ENCODE peak calls at places on chromosomes 16 and 17, in seven cellular contexts. K is A549, T is tibial nerve, Q is sigmoid colon, S is transverse colon, N is IMR-90, U is ovary. H is an unnamed sample.

GRCh38 chr17:52027620-52028019 is 130.9 kb downstream of the CA10 start:
- DNase-seq in S (no peak), Q (no peak), N (no peak), K (no peak), U (no peak), T (no peak), H (peak)

GRCh38 chr17:75764711-75765421 is at the start of gene GALK1:
- DNase-seq in U (peak), K (peak), S (peak), N (peak), Q (peak), T (peak), H (peak)

GRCh38 chr16:48613061-48613957 is 3.3 kb upstream of the N4BP1 start:
- DNase-seq in S (peak), K (no peak), Q (no peak), T (no peak), N (peak), U (no peak), H (no peak)

GRCh38 chr17:35766903-35767510 is 6.3 kb downstream of the C17orf50 start:
- DNase-seq in S (no peak), T (peak), U (no peak), N (peak), K (peak), Q (no peak), H (peak)

GRCh38 chr17:50181601-50182345 is 16.0 kb downstream of the SGCA start:
- DNase-seq in T (no peak), Q (no peak), S (no peak), N (peak), K (no peak), U (no peak), H (no peak)

GRCh38 chr17:55453836-55454557 is 32.4 kb upstream of the MMD start:
- DNase-seq in N (no peak), S (no peak), U (no peak), K (no peak), Q (no peak), T (no peak), H (no peak)

GRCh38 chr17:41769346-41769862 is 17.1 kb downstream of the JUP start:
- DNase-seq in K (no peak), S (no peak), U (no peak), N (no peak), T (no peak), Q (no peak), H (no peak)

GRCh38 chr16:31513126-31513525 is 4.9 kb upstream of the RUSF1 start:
- DNase-seq in N (peak), T (no peak), U (no peak), K (no peak), Q (no peak), S (no peak), H (no peak)

GRCh38 chr17:4518901-4519300 is 20.2 kb downstream of the SPNS2 start:
- DNase-seq in K (no peak), U (no peak), T (no peak), S (no peak), N (no peak), Q (peak), H (no peak)

GRCh38 chr17:1197379-1197778 is 17.6 kb upstream of the ABR start:
- DNase-seq in K (no peak), S (no peak), T (peak), Q (peak), N (peak), U (no peak), H (no peak)

GRCh38 chr17:38673714-38674012 is 1.1 kb downstream of the EPOP start:
- DNase-seq in S (no peak), Q (no peak), N (no peak), T (no peak), K (peak), U (no peak), H (no peak)

GRCh38 chr17:72004011-72004427 is 116.8 kb upstream of the SOX9 start:
- DNase-seq in S (no peak), K (no peak), U (no peak), T (no peak), N (no peak), Q (no peak), H (no peak)

GRCh38 chr16:86517652-86518258 is 7.4 kb downstream of the FOXF1 start:
- DNase-seq in U (no peak), S (peak), T (peak), K (peak), N (peak), Q (peak), H (peak)

GRCh38 chr17:15255713-15256454 is 9.2 kb downstream of the PMP22 start:
- DNase-seq in N (peak), T (no peak), S (no peak), Q (no peak), U (no peak), K (no peak), H (no peak)

GRCh38 chr17:37797206-37797605 is 52.3 kb upstream of the HNF1B start:
- DNase-seq in N (peak), S (no peak), U (no peak), Q (no peak), T (no peak), K (no peak), H (no peak)

GRCh38 chr16:14300631-14301149 is 229.6 kb downstream of the MRTFB start:
- DNase-seq in U (peak), Q (peak), T (peak), S (peak), N (peak), K (peak), H (peak)

GRCh38 chr16:81740163-81740562 is 38.9 kb upstream of the PLCG2 start:
- DNase-seq in T (no peak), Q (no peak), S (peak), K (no peak), U (no peak), N (no peak), H (no peak)

GRCh38 chr16:75042423-75043174 is 43.8 kb downstream of the ZNRF1 start:
- DNase-seq in N (no peak), K (no peak), S (no peak), T (no peak), Q (no peak), U (no peak), H (no peak)

GRCh38 chr16:24255446-24256352 is at the start of gene CACNG3:
- DNase-seq in U (no peak), N (peak), Q (no peak), S (peak), T (no peak), K (peak), H (no peak)

GRCh38 chr16:81127051-81127450 is 30.9 kb upstream of the GCSH start:
- DNase-seq in Q (no peak), U (no peak), S (no peak), N (peak), T (no peak), K (no peak), H (peak)

GRCh38 chr17:30550512-30551273 is 73.5 kb downstream of the GOSR1 start:
- DNase-seq in Q (no peak), T (no peak), S (peak), U (no peak), K (no peak), N (peak), H (peak)

GRCh38 chr16:23863511-23864422 is 28.0 kb downstream of the PRKCB start:
- DNase-seq in U (no peak), S (peak), T (no peak), N (no peak), K (no peak), Q (no peak), H (no peak)

GRCh38 chr17:13024033-13024432 is 6.2 kb upstream of the ELAC2 start:
- DNase-seq in K (no peak), S (no peak), Q (no peak), N (no peak), T (no peak), U (no peak), H (no peak)

GRCh38 chr17:75093543-75094158 is 5.9 kb downstream of the SLC16A5 start:
- DNase-seq in Q (no peak), N (no peak), K (no peak), U (no peak), S (no peak), T (no peak), H (no peak)

GRCh38 chr17:9456265-9456664 is 119.4 kb downstream of the STX8 start:
- DNase-seq in N (no peak), K (no peak), T (no peak), S (peak), Q (no peak), U (peak), H (no peak)

GRCh38 chr17:38725066-38725465 is 5.1 kb upstream of the CISD3 start:
- DNase-seq in K (no peak), N (no peak), U (no peak), Q (no peak), T (no peak), S (no peak), H (no peak)

GRCh38 chr17:75394332-75394918 is 11.1 kb downstream of the GRB2 start:
- DNase-seq in Q (no peak), U (no peak), K (no peak), T (no peak), N (no peak), S (no peak), H (no peak)

GRCh38 chr17:76997981-76998531 is 129.9 kb downstream of the MGAT5B start:
- DNase-seq in U (no peak), Q (no peak), N (no peak), S (peak), K (no peak), T (no peak), H (no peak)

GRCh38 chr17:2905697-2906595 is 109.7 kb downstream of the RAP1GAP2 start:
- DNase-seq in S (no peak), U (no peak), Q (no peak), T (no peak), K (no peak), N (no peak), H (no peak)

GRCh38 chr16:11677451-11677951 is 9.2 kb downstream of the SNN start:
- DNase-seq in K (no peak), U (no peak), Q (peak), S (no peak), N (peak), T (no peak), H (no peak)

GRCh38 chr16:87363771-87364476 is 19.7 kb downstream of the FBXO31 start:
- DNase-seq in N (peak), S (peak), U (peak), K (no peak), T (no peak), Q (peak), H (no peak)

DNA sequence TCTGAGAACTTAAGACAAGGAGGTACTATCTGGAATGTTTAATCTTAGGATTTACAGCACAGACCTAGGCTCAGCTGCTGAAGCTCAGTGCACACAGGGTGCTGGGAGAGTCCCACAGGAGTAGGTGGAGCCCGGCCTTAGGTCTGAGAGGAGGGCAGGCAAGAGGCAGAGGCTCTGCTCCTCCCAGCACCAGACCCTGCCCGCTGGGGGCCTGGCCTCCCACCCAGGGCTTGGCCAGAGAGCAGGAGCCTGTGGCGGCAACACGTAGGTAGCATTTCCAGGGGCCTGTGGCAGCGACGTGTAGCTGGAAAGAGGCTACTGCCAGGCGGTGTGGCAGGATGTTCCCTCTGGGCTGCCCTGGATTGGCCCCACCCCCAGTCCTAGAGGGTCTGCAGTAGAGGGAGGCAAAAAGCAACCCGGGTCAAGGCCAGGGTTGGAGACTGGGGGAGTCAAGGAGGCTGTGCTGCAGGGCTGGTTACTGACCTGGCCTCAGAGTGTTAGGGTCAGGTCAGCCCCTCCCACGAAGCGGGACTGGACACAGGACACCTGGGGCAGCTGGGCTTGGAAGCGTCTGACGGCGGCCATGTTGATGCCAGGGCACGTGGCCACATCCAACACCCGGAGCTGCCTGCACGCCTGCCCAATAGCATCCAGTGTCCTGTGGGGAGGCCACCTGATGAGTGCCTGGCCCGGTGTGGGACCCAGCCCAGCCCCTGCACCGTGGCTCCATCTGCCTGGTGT is 8.4 kb downstream of the ELMO3 start:
- DNase-seq in K (no peak), S (no peak), U (no peak), N (no peak), T (no peak), Q (no peak), H (no peak)
- TF ChIP-seq POLR2A in K (no peak), S (no peak), U (no peak), N (no peak), T (no peak), Q (no peak), H (no peak)

DNA sequence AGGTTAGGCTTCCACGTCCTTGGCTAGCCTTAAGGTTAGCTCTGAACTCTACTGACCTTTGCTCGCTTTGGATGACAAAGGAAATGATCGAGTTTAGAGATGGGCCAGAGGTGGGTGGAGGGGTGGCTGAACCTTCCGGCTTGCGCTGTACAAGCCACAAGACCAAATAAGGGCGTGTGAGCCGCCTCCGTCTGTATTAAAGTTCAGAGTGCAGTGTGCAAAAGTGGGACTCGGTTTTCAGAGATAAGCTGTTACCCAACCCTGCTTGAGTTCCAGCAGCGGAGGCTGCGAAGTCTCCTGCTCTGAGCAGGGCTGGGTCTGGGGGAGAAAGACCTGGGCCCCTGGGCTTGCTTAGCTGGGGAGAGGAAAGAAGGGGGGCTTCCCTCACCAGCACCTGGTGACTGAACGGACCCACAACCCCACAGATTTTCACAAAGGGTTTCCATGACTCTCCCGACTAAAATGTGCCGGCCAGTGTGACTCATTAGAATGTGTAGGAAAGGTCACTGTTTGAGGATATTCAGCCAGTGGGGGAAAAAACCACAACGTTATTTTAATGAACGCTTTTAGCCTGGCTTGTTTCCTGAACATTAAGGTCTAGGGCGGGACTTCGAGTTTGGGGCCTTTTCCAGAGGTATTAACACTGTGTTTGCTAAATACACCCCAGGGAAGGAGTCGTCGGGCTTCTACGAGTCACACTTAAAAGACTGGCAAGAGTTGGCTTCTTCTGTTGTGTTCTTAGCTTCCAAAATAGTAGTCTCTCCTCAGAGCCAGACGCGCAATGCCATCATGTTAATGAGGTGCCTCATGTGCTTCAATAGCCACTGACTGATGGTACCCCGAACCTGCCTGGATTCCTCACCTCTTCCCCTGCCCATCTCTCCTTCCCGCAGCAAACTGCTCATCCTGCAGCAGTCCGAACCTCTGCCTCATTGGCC is 67.0 kb downstream of the CENPV start:
- DNase-seq in K (peak), N (peak), U (peak), Q (peak), S (peak), T (peak), H (peak)
- TF ChIP-seq POLR2A in K (peak), N (peak), U (peak), Q (peak), S (peak), T (no peak), H (no peak)

GRCh38 chr17:8162232-8162996 is at the start of gene VAMP2:
- DNase-seq in N (peak), K (peak), Q (peak), U (peak), S (peak), T (peak), H (no peak)
- TF ChIP-seq POLR2A in N (peak), K (peak), Q (no peak), U (peak), S (peak), T (peak), H (peak)

DNA sequence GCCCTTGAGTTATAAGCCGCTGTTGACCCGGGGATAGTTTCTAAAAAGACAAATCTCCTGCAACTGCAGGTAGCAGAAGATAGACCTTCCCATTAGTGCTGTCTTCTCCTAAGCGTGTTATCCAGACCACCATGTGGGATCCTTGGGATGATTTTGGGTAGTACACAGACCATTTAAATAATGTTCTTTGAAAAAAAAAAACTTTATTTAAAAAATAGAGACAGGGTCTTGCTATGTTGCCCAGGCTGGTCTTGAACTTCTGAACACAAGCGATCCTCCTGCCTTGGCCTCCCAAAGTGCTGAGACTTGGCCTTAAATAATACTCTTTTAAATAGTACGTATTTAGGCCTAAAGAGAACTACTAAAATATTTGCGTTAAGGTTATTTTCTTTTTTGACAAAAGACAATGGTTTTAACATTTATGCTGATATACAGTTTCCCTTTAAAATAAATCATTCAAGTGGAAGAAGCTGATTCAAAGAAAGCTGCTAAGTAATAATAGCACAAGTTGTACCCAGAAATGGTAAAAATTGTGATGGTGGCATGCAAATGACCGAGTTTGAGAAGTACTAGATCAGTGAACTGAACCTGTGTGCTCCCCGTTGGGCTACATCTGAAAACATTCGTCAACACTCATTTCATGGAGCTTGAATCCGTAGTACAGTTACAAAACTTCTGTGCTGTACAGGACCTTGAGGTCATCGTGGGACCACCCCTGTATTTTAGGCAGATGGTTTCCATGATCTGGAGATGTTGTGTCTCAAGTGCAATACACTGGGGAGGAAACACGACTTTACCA is 24.0 kb downstream of the SMARCE1 start:
- DNase-seq in N (no peak), K (no peak), U (no peak), T (no peak), Q (no peak), S (no peak), H (no peak)
- TF ChIP-seq POLR2A in N (no peak), K (no peak), U (no peak), T (no peak), Q (no peak), S (no peak), H (no peak)

GRCh38 chr16:50024684-50025543 is at the start of gene CNEP1R1:
- DNase-seq in S (peak), U (peak), Q (peak), T (peak), N (peak), K (peak), H (peak)

GRCh38 chr16:50024207-50024606 is 818 bp upstream of the CNEP1R1 start:
- DNase-seq in U (no peak), N (no peak), K (no peak), T (no peak), Q (no peak), S (no peak), H (no peak)

GRCh38 chr16:50023626-50024025 is 1.4 kb upstream of the CNEP1R1 start:
- DNase-seq in N (no peak), T (no peak), Q (no peak), K (no peak), S (no peak), U (no peak), H (no peak)

GRCh38 chr16:50025544-50025931 is 513 bp downstream of the CNEP1R1 start:
- DNase-seq in Q (no peak), N (no peak), S (peak), U (peak), T (no peak), K (peak), H (peak)

GRCh38 chr16:50021509-50021908 is 3.5 kb upstream of the CNEP1R1 start:
- DNase-seq in S (no peak), U (no peak), Q (no peak), K (no peak), N (no peak), T (no peak), H (peak)
- TF ChIP-seq POLR2A in S (no peak), U (no peak), Q (no peak), K (no peak), N (no peak), T (no peak), H (no peak)